ENCODE peak calls at places on chromosome 11, in nine cellular contexts. C is A549, Z is HepG2, X is HCT116, Q is GM23338, F is HL-60, E is Panc1, J is SK-N-SH, O is GM12878. A is an unnamed sample.

GRCh38 chr11:120929664-120930154 is 94.2 kb upstream of the TBCEL start:
- DNase-seq in F (peak), Z (peak), O (no peak), X (peak), Q (peak), C (peak), J (peak), E (peak), A (peak)

GRCh38 chr11:47183969-47184368 is 2.3 kb downstream of the PACSIN3 start:
- DNase-seq in E (no peak), X (no peak), O (no peak), Z (no peak), Q (no peak), C (no peak), J (peak), F (no peak), A (no peak)

GRCh38 chr11:76240143-76240505 is 33.8 kb upstream of the WNT11 start:
- DNase-seq in J (no peak), O (no peak), E (no peak), Q (no peak), C (no peak), X (no peak), Z (no peak), F (no peak), A (no peak)

GRCh38 chr11:58626915-58627483 is 4.5 kb downstream of the CNTF start:
- DNase-seq in Z (no peak), Q (no peak), J (no peak), O (no peak), F (no peak), C (no peak), E (no peak), X (no peak), A (no peak)

GRCh38 chr11:47260366-47260765 is 2.6 kb downstream of the NR1H3 start:
- DNase-seq in J (no peak), E (no peak), F (no peak), C (no peak), O (no peak), Q (no peak), X (no peak), Z (no peak), A (no peak)

GRCh38 chr11:63769044-63769718 is 606 bp upstream of the ZFTA start:
- DNase-seq in O (no peak), C (no peak), E (no peak), J (peak), F (no peak), Z (no peak), X (no peak), Q (peak), A (peak)

GRCh38 chr11:66727883-66728759 is 895 bp downstream of the SPTBN2 start:
- DNase-seq in J (peak), X (no peak), F (no peak), O (no peak), Z (no peak), Q (peak), C (no peak), E (no peak), A (peak)

GRCh38 chr11:64396079-64396591 is 37.2 kb downstream of the RPS6KA4 start:
- DNase-seq in C (no peak), J (no peak), Z (no peak), O (no peak), Q (peak), E (no peak), F (no peak), X (no peak), A (no peak)

GRCh38 chr11:110158317-110159200 is 65.4 kb downstream of the ZC3H12C start:
- DNase-seq in X (no peak), E (no peak), F (no peak), Q (no peak), J (no peak), O (no peak), Z (no peak), C (no peak), A (peak)

GRCh38 chr11:64851831-64852337 is 7.4 kb upstream of the CDC42BPG start:
- DNase-seq in O (no peak), X (no peak), F (no peak), Q (no peak), Z (no peak), E (no peak), C (no peak), J (no peak), A (no peak)

GRCh38 chr11:4697583-4697982 is at the start of gene OR51E2:
- DNase-seq in E (no peak), J (no peak), C (no peak), F (no peak), Q (peak), Z (no peak), O (no peak), X (no peak), A (no peak)

GRCh38 chr11:12668166-12668565 is 6.1 kb upstream of the TEAD1 start:
- DNase-seq in Q (no peak), E (no peak), O (no peak), Z (no peak), J (no peak), C (no peak), X (no peak), F (no peak), A (no peak)

GRCh38 chr11:117438371-117439000 is 110.8 kb downstream of the CEP164 start:
- DNase-seq in Q (no peak), O (no peak), F (no peak), Z (no peak), J (no peak), X (no peak), C (no peak), E (no peak), A (peak)

GRCh38 chr11:15688351-15688792 is 573.6 kb downstream of the INSC start:
- DNase-seq in X (no peak), Q (no peak), F (no peak), J (no peak), O (no peak), C (no peak), E (no peak), Z (no peak), A (no peak)

GRCh38 chr11:67278939-67279588 is 10.0 kb upstream of the ANKRD13D start:
- DNase-seq in O (no peak), C (no peak), Z (no peak), Q (no peak), F (no peak), J (no peak), X (no peak), E (no peak), A (no peak)

DNA sequence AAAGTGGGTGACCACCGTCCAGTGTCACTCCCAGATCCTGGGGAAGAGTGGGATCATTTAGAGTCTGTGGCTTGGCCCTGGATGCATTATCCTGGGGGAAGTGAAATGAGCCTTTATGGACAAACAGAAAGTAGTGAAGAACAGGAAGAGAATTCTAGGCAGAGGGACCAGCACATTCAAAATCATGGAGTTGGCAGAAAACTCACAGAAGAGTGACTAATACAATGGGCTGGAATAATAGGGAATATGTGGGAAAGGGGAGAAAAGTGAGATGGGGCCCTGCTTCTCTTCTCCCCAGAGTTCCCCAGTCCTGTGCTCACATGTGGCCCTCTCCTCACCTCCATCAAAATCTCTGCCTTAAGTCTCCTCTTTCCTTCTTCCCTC is 84.3 kb downstream of the CCDC81 start:
- DNase-seq in Q (no peak), F (no peak), C (no peak), J (no peak), E (no peak), O (no peak), Z (no peak), X (no peak), A (no peak)
- TF ChIP-seq REST in Q (no peak), F (no peak), C (no peak), J (no peak), E (no peak), O (no peak), Z (no peak), X (no peak), A (no peak)

GRCh38 chr11:44005956-44006355 is 41.8 kb upstream of the ACCSL start:
- DNase-seq in Q (no peak), O (no peak), J (no peak), C (no peak), X (no peak), E (no peak), Z (no peak), F (no peak), A (no peak)
- TF ChIP-seq REST in Q (no peak), O (no peak), J (no peak), C (no peak), X (no peak), E (no peak), Z (no peak), F (no peak), A (no peak)

GRCh38 chr11:79498681-79499080 is 57.9 kb upstream of the TENM4 start:
- DNase-seq in O (no peak), C (no peak), Z (no peak), E (no peak), X (no peak), Q (no peak), J (no peak), F (no peak), A (no peak)
- TF ChIP-seq REST in O (no peak), C (no peak), Z (no peak), E (no peak), X (no peak), Q (no peak), J (no peak), F (no peak), A (no peak)

DNA sequence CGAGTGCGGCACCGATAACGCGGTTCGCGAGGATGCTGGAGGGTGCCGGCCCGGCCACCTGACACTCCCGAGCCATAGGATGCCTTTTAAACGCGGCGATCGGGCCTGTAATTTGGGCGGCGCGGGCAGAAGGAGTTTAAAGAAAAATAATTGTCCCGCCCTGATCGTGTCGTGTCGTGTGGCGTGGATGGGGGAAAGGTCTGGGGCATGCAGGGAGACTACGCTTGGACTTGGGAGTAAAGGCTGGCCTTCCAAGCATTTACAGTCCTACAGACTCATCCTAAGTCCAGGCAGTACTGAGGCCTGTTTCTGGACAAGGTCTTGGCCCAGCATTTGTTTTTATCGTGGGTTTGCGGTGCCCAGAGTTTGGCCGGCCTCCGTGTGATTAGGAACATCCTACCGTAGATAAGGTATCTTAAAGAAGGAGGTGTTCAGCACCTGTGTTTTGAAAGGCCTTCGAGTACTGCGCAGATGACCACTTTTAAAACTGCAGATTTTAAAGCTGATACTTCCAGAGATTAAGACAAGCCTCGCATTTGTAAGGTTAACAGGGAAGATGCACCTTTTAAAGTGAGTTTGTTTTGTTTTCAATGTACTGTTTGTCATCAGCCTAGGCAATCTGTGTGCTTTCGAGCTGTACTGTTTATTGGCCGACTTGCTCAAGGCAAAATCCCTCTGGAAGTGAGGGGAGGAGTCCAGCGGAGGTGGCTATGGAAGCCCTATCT is 1.5 kb downstream of the WEE1 start:
- DNase-seq in F (no peak), Q (peak), C (peak), Z (peak), J (peak), X (peak), E (no peak), O (no peak), A (peak)
- TF ChIP-seq REST in F (no peak), Q (no peak), C (no peak), Z (no peak), J (peak), X (no peak), E (no peak), O (no peak), A (no peak)

GRCh38 chr11:406796-407650 is 7.8 kb downstream of the SIGIRR start:
- DNase-seq in J (peak), Q (peak), X (peak), F (peak), E (no peak), C (peak), Z (no peak), O (peak), A (peak)
- TF ChIP-seq REST in J (no peak), Q (no peak), X (no peak), F (no peak), E (no peak), C (no peak), Z (no peak), O (no peak), A (no peak)

A was measured in K562.